ENCODE peak calls at places on chromosome 11, in four cellular contexts. One of them, this sample, is unnamed.
A peak's percentile ranks its signal among the peaks of the same experiment; 100 is the strongest.

GRCh38 chr11:22244986-22245592 is 52.2 kb downstream of the ANO5 start:
- DNase-seq in SK-N-SH: peak; percentile 18
- DNase-seq in H1: peak; percentile 25
- DNase-seq in GM12878: no peak
- DNase-seq in this sample: peak; percentile 14

GRCh38 chr11:65366340-65366773 is 11.8 kb downstream of the TIGD3 start:
- DNase-seq in GM12878: no peak
- DNase-seq in H1: no peak
- DNase-seq in SK-N-SH: peak; percentile 89
- DNase-seq in this sample: peak; percentile 89

GRCh38 chr11:197741-198235 is 4.9 kb downstream of the SCGB1C1 start:
- DNase-seq in SK-N-SH: no peak
- DNase-seq in GM12878: no peak
- DNase-seq in H1: no peak
- DNase-seq in this sample: no peak

GRCh38 chr11:26753738-26754504 is 32.1 kb upstream of the SLC5A12 start:
- DNase-seq in SK-N-SH: peak; percentile 45
- DNase-seq in H1: no peak
- DNase-seq in GM12878: no peak
- DNase-seq in this sample: peak; percentile 77

GRCh38 chr11:103659138-103659734 is 377.2 kb upstream of the DDI1 start:
- DNase-seq in SK-N-SH: peak; percentile 48
- DNase-seq in H1: no peak
- DNase-seq in GM12878: no peak
- DNase-seq in this sample: no peak

GRCh38 chr11:1073261-1073724 is 1.4 kb upstream of the MUC2 start:
- DNase-seq in H1: no peak
- DNase-seq in SK-N-SH: no peak
- DNase-seq in GM12878: no peak
- DNase-seq in this sample: peak; percentile 45

GRCh38 chr11:59263225-59263894 is 50.6 kb upstream of the MPEG1 start:
- DNase-seq in SK-N-SH: no peak
- DNase-seq in H1: no peak
- DNase-seq in GM12878: no peak
- DNase-seq in this sample: peak; percentile 75

GRCh38 chr11:46105134-46105628 is 16.1 kb downstream of the PHF21A start:
- DNase-seq in GM12878: no peak
- DNase-seq in H1: no peak
- DNase-seq in SK-N-SH: peak; percentile 32
- DNase-seq in this sample: no peak

GRCh38 chr11:103637250-103637649 is 399.2 kb upstream of the DDI1 start:
- DNase-seq in GM12878: no peak
- DNase-seq in SK-N-SH: no peak
- DNase-seq in H1: no peak
- DNase-seq in this sample: no peak

GRCh38 chr11:33920838-33921613 is 29.1 kb upstream of the LMO2 start:
- DNase-seq in SK-N-SH: no peak
- DNase-seq in GM12878: peak; percentile 69
- DNase-seq in H1: no peak
- DNase-seq in this sample: no peak

GRCh38 chr11:35507688-35508087 is 17.7 kb downstream of the PAMR1 start:
- DNase-seq in GM12878: no peak
- DNase-seq in H1: no peak
- DNase-seq in SK-N-SH: no peak
- DNase-seq in this sample: no peak

GRCh38 chr11:110303414-110303826 is 7.0 kb upstream of the RDX start:
- DNase-seq in H1: no peak
- DNase-seq in SK-N-SH: no peak
- DNase-seq in GM12878: no peak
- DNase-seq in this sample: no peak

GRCh38 chr11:72721689-72722049 is 30.5 kb downstream of the ARAP1 start:
- DNase-seq in H1: no peak
- DNase-seq in GM12878: no peak
- DNase-seq in SK-N-SH: no peak
- DNase-seq in this sample: no peak

GRCh38 chr11:129222158-129222557 is 30.0 kb upstream of the ARHGAP32 start:
- DNase-seq in SK-N-SH: no peak
- DNase-seq in H1: no peak
- DNase-seq in GM12878: no peak
- DNase-seq in this sample: no peak
- TF ChIP-seq JUND in SK-N-SH: no peak
- TF ChIP-seq JUND in H1: no peak
- TF ChIP-seq JUND in GM12878: no peak
- TF ChIP-seq JUND in this sample: no peak

GRCh38 chr11:131473510-131473909 is 103.1 kb downstream of the NTM start:
- DNase-seq in SK-N-SH: no peak
- DNase-seq in GM12878: no peak
- DNase-seq in H1: no peak
- DNase-seq in this sample: no peak
- TF ChIP-seq JUND in SK-N-SH: no peak
- TF ChIP-seq JUND in GM12878: no peak
- TF ChIP-seq JUND in H1: no peak
- TF ChIP-seq JUND in this sample: no peak

GRCh38 chr11:19962795-19963163 is 197.5 kb downstream of the DBX1 start:
- DNase-seq in GM12878: no peak
- DNase-seq in H1: no peak
- DNase-seq in SK-N-SH: no peak
- DNase-seq in this sample: no peak
- TF ChIP-seq JUND in GM12878: no peak
- TF ChIP-seq JUND in H1: no peak
- TF ChIP-seq JUND in SK-N-SH: no peak
- TF ChIP-seq JUND in this sample: no peak

GRCh38 chr11:83628622-83629347 is 342.6 kb upstream of the CCDC90B start:
- DNase-seq in H1: no peak
- DNase-seq in GM12878: no peak
- DNase-seq in SK-N-SH: peak; percentile 15
- DNase-seq in this sample: no peak
- TF ChIP-seq JUND in H1: no peak
- TF ChIP-seq JUND in GM12878: no peak
- TF ChIP-seq JUND in SK-N-SH: no peak
- TF ChIP-seq JUND in this sample: no peak

DNA sequence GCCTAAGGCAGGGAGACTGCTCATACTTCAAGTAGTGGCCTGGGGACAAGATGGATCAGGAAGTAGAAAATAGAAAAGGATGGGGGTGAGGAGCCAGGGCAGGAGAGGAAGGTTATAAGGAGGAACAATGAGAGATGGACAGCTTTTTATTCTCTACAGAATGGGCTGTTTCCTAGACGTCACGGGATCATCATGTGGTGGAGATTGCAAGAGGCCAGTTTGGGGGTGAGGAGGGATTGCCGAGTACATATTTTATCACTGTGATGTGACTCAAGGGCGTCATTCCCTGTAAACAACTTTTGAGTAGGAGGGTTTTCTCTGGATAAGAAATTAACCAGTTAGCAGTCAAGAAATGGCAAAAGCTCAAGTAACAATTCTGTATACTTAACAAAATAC is 406.3 kb downstream of the ETS1 start:
- DNase-seq in GM12878: no peak
- DNase-seq in H1: no peak
- DNase-seq in SK-N-SH: no peak
- DNase-seq in this sample: no peak
- TF ChIP-seq JUND in GM12878: no peak
- TF ChIP-seq JUND in H1: no peak
- TF ChIP-seq JUND in SK-N-SH: no peak
- TF ChIP-seq JUND in this sample: no peak